ENCODE peak calls at places on chromosomes 1 and 21, in four cellular contexts. I is HFFc6, V is AG04450, J is HFF-Myc. Y is an unnamed sample.

GRCh38 chr1:28642056-28642846 is 616 bp downstream of the TAF12 start:
- DNase-seq in I (no peak), V (no peak), J (no peak), Y (no peak)

GRCh38 chr1:25738507-25738906 is 61.5 kb upstream of the SELENON start:
- DNase-seq in I (no peak), V (no peak), J (no peak), Y (no peak)

GRCh38 chr21:25563399-25564116 is 43.7 kb downstream of the MRPL39 start:
- DNase-seq in I (no peak), V (no peak), J (no peak), Y (no peak)

GRCh38 chr1:243416510-243416909 is 160.7 kb downstream of the SDCCAG8 start:
- DNase-seq in I (no peak), V (no peak), J (no peak), Y (no peak)

GRCh38 chr1:183044893-183045649 is 21.9 kb downstream of the LAMC1 start:
- DNase-seq in I (no peak), V (no peak), J (no peak), Y (no peak)

GRCh38 chr1:15139654-15140350 is 13.7 kb upstream of the TMEM51 start:
- DNase-seq in I (no peak), V (no peak), J (no peak), Y (no peak)

GRCh38 chr1:247111636-247112478 is 7.7 kb upstream of the ZNF669 start:
- DNase-seq in I (peak; percentile 10), V (peak; percentile 10), J (no peak), Y (peak; percentile 20)

GRCh38 chr1:37184789-37185188 is 150.5 kb upstream of the GRIK3 start:
- DNase-seq in I (no peak), V (no peak), J (no peak), Y (no peak)

GRCh38 chr1:36776949-36777348 is 257.4 kb downstream of the GRIK3 start:
- DNase-seq in I (no peak), V (no peak), J (no peak), Y (no peak)

GRCh38 chr1:115107501-115108260 is 18.4 kb upstream of the TSPAN2 start:
- DNase-seq in I (no peak), V (peak; percentile 34), J (no peak), Y (peak; percentile 32)

GRCh38 chr1:108719654-108720435 is 7.1 kb downstream of the FNDC7 start:
- DNase-seq in I (peak; percentile 84), V (peak; percentile 34), J (peak; percentile 50), Y (peak; percentile 32)

GRCh38 chr1:206725053-206725963 is 40.6 kb downstream of the MAPKAPK2 start:
- DNase-seq in I (peak; percentile 39), V (no peak), J (no peak), Y (no peak)
- TF ChIP-seq CTCF in I (peak; percentile 78), V (peak; percentile 75), J (peak; percentile 84), Y (peak; percentile 72)

DNA sequence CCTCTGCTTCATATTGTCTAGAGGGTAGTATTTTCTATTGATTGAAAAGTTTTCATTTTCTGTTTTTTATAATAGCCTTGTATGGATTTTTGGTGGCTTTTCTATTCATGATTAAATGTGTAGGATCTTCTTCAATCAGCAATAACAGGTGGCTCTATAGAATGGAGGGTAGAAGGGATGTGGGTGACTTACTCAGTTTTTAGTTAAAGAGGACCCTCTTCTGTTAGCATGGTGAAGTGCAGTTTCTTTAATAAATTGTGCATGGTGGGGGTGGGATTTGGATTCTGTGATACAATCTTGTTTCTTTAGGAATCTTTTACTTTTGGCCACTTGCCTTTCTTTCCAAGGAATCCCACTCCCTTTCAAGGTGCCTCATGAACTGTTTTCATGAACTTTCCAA is 64.7 kb downstream of the SLC35A3 start:
- DNase-seq in I (no peak), V (peak; percentile 11), J (no peak), Y (no peak)
- TF ChIP-seq CTCF in I (peak; percentile 62), V (peak; percentile 42), J (peak; percentile 33), Y (peak; percentile 20)

GRCh38 chr1:204826970-204827369 is 43.7 kb upstream of the NFASC start:
- DNase-seq in I (no peak), V (no peak), J (no peak), Y (no peak)
- TF ChIP-seq CTCF in I (peak; percentile 48), V (no peak), J (peak; percentile 32), Y (peak; percentile 23)

DNA sequence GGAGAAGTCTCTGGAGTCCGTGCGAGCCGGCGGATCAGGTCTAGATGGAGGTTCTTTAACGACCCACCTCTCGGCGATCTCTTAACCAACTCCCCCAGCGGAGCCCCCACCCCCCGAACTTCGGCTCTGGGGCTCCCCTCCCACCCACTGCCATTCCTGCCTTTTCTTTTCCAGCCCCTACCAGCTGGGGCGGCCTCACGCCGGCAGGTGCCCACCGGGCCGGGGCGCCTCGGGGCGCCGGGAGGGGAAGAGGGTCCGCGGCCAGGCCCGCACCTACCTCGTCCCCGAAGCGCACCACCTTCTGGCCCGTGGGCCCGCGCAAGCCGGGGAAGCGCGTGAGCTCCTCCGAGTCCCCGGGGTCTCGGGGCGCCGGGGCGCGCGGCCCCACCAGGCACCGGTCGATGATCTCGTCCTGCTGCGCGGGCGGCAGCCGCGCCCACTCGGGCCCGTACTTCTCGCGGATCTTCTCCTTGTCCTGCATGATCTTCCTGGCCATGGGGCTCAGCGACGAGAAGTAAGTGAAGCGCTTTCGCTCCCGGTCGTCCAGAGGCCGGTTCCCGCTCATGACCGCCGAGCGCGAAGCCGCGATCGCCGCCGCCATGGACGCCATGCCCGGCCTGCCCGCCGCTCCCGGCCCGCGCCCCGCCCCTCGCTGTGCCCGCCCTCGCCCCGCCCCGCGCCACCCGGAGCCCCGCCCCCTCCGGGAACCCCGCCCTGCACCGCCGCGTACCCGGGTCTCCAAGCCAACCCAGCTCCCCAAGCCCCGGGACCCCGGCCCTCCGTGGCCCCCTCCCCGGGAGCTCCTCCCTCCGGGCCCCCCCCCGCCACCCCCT is at the start of gene C1orf198:
- DNase-seq in I (peak; percentile 44), V (no peak), J (no peak), Y (no peak)
- TF ChIP-seq CTCF in I (peak; percentile 12), V (no peak), J (no peak), Y (no peak)

DNA sequence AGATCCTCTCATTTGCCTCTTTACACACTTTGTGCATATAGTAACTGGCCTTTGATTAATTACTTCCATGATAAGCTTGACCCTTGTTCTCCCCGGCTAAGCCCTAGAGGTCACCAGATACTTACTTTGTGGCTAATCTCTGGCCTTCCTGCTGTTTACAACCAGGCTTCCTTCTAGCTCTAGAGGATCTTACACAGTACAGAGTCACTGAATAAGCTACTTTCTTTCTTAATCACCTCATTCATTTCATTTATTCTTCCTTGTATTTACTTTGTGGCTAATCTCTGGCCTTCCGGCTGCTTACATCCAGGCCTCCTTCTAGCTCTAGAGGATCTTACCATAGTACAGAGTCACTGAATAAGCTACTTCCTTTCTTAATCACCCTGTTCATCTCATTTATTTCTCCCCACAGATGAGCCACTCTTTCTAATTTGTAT is 144.3 kb upstream of the C1orf21 start:
- DNase-seq in I (peak; percentile 29), V (peak; percentile 49), J (no peak), Y (peak; percentile 29)
- TF ChIP-seq CTCF in I (peak; percentile 11), V (no peak), J (no peak), Y (peak; percentile 31)

DNA sequence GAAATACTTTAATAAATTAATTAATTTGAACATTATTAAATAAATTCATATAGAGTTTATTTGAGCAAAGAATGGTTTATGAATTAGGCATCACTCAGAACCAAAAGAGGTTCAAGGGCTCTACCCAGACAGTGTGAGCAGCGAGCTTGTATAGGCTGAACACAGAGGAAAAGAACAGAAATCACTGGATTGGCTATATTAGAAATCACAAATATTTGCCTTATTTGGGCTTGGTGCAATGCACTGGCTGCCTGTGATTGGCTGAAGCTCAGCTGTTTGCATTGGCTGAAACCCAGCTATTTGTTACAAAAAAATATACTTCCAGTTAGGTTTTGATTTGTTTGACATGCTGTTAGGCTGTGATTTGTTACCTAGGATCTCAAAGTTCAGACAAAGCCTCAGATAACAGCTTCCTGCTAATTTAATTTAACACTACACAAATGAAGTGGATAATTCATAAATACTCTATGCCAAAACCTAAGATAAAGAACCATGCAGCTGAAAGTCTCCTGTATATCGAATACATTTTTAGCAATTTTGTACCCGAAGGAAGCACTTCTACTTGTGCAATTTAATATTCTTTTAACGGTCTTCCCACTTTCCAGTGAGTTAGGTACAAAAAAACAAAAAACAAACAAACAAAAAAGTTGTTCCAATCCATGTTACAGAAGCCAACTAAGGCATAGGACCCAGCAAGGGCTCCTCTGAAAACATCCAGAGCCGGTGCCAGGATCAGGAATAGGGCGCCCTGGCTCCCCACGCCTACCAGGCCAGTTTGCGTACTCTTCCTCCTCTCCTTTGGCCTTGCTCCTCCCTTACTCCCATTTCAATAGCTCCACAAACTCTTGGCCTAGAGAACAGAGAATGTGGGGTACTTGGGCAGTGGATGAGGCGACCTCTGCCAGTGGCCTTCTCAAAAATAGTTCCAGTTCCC is 179.1 kb downstream of the DUSP10 start:
- DNase-seq in I (no peak), V (no peak), J (no peak), Y (no peak)
- TF ChIP-seq CTCF in I (no peak), V (no peak), J (no peak), Y (no peak)

DNA sequence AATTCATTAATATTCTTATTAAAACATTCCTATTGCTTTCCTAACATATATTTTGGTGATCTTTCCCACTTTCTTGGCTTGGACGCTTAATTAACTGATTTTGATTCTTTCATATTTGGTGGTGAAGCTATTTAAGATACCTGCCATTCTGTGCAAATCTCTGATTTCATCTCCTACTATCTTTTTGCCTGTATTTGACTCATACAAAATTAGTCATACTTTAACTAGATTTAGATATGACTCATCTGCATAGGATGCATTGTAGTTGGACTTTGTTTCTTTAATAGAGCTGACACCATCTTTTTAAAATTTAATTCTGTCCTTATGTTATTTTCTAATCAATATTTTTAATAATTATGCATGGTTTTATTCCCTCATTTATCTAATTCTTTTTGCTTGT is 93.8 kb upstream of the PLPPR4 start:
- DNase-seq in I (peak; percentile 48), V (no peak), J (no peak), Y (no peak)
- TF ChIP-seq CTCF in I (no peak), V (no peak), J (no peak), Y (no peak)

GRCh38 chr1:118077331-118078055 is 107.5 kb downstream of the SPAG17 start:
- DNase-seq in I (peak; percentile 23), V (peak; percentile 11), J (no peak), Y (peak; percentile 10)
- TF ChIP-seq CTCF in I (peak; percentile 89), V (peak; percentile 63), J (peak; percentile 48), Y (peak; percentile 50)

DNA sequence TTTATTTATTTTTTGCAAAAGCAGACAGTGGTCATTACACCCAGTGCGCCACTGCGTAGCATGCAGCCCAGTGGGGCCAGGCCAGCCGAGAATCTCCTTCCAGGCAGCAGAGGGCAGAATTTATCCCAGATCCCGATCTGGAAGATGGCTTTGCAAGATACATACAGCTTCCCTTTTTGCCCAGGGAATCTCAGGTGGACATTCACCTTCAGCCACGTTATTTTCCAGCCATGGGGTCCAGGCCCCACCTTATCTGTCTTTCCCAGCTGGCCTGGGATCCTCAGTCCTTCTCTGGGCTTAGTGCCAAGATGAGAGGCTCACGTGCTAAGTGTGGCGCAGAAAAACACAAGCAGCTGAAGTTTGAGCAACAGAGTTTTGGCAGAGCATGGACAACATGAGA is 123.6 kb downstream of the AJAP1 start:
- DNase-seq in I (no peak), V (no peak), J (no peak), Y (no peak)
- TF ChIP-seq CTCF in I (no peak), V (no peak), J (no peak), Y (no peak)

Y was measured in AG09319.